ENCODE peak calls at places on chromosomes 13 and 19, in six cellular contexts. N is HCT116, Y is mammary epithelial cell, R is colonic mucosa, F is astrocyte, X is fibroblast of lung. L is an unnamed sample. For H3K9me3, the result is how much of the 10 kb centered on the place peaks cover.

GRCh38 chr19:51460164-51460992 is 2.1 kb upstream of the SIGLEC8 start:
- DNase-seq in N (no peak), Y (no peak), R (no peak), F (no peak), X (no peak), L (peak)

GRCh38 chr19:49335071-49335783 is at the start of gene CD37:
- DNase-seq in N (no peak), Y (no peak), R (peak), F (no peak), X (no peak), L (peak)

GRCh38 chr13:46526763-46527162 is 26.2 kb upstream of the LRCH1 start:
- DNase-seq in N (no peak), Y (no peak), R (no peak), F (no peak), X (no peak), L (no peak)

GRCh38 chr13:40355126-40355719 is 311.2 kb downstream of the FOXO1 start:
- DNase-seq in N (no peak), Y (no peak), R (no peak), F (no peak), X (no peak), L (peak)

GRCh38 chr13:110713642-110713952 is at the start of gene ING1:
- DNase-seq in N (no peak), Y (no peak), R (no peak), F (no peak), X (no peak), L (no peak)

GRCh38 chr13:102286326-102286725 is 115.5 kb downstream of the FGF14 start:
- DNase-seq in N (no peak), Y (peak), R (no peak), F (peak), X (peak), L (no peak)

GRCh38 chr19:29887498-29887897 is 54.5 kb upstream of the URI1 start:
- DNase-seq in N (no peak), Y (no peak), R (no peak), F (no peak), X (no peak), L (no peak)

GRCh38 chr19:18700501-18701249 is 17.2 kb downstream of the CRTC1 start:
- DNase-seq in N (no peak), Y (peak), R (peak), F (peak), X (peak), L (peak)

GRCh38 chr19:12800873-12801465 is 631 bp downstream of the PRDX2 start:
- DNase-seq in N (no peak), Y (no peak), R (peak), F (no peak), X (no peak), L (peak)

GRCh38 chr19:46271488-46272197 is 25.2 kb upstream of the HIF3A start:
- DNase-seq in N (no peak), Y (peak), R (no peak), F (peak), X (no peak), L (no peak)

GRCh38 chr19:50553134-50553703 is 15.0 kb downstream of the LRRC4B start:
- DNase-seq in N (no peak), Y (no peak), R (no peak), F (no peak), X (no peak), L (peak)

GRCh38 chr13:36885901-36886300 is 34.1 kb downstream of the SMAD9 start:
- DNase-seq in N (no peak), Y (no peak), R (no peak), F (no peak), X (no peak), L (no peak)

GRCh38 chr13:48501705-48502104 is 31.2 kb downstream of the RCBTB2 start:
- DNase-seq in N (no peak), Y (peak), R (no peak), F (no peak), X (no peak), L (no peak)

GRCh38 chr19:9155591-9155990 is 15.4 kb downstream of the ZNF317 start:
- DNase-seq in N (no peak), Y (no peak), R (no peak), F (no peak), X (no peak), L (no peak)

GRCh38 chr13:97226788-97227627 is 4.9 kb downstream of the MBNL2 start:
- DNase-seq in N (no peak), Y (no peak), R (peak), F (no peak), X (no peak), L (peak)

GRCh38 chr13:32031025-32031814 is at the start of gene FRY:
- DNase-seq in N (peak), Y (peak), R (peak), F (peak), X (peak), L (peak)

GRCh38 chr19:49556412-49557398 is 23.7 kb downstream of the NOSIP start:
- DNase-seq in N (no peak), Y (no peak), R (no peak), F (no peak), X (no peak), L (peak)

GRCh38 chr19:38877781-38878574 is at the start of gene RINL:
- DNase-seq in N (no peak), Y (no peak), R (peak), F (no peak), X (no peak), L (peak)

GRCh38 chr19:17944301-17944700 is 11.5 kb downstream of the CCDC124 start:
- DNase-seq in N (no peak), Y (peak), R (no peak), F (peak), X (peak), L (no peak)

GRCh38 chr19:52343548-52343947 is 7.5 kb downstream of the ZNF610 start:
- DNase-seq in N (peak), Y (no peak), R (peak), F (peak), X (peak), L (peak)

GRCh38 chr19:15418588-15419412 is at the start of gene AKAP8L:
- DNase-seq in N (peak), Y (peak), R (peak), F (peak), X (peak), L (peak)
- TF ChIP-seq CTCF in N (peak), Y (peak), R (peak), F (peak), X (peak), L (peak)

DNA sequence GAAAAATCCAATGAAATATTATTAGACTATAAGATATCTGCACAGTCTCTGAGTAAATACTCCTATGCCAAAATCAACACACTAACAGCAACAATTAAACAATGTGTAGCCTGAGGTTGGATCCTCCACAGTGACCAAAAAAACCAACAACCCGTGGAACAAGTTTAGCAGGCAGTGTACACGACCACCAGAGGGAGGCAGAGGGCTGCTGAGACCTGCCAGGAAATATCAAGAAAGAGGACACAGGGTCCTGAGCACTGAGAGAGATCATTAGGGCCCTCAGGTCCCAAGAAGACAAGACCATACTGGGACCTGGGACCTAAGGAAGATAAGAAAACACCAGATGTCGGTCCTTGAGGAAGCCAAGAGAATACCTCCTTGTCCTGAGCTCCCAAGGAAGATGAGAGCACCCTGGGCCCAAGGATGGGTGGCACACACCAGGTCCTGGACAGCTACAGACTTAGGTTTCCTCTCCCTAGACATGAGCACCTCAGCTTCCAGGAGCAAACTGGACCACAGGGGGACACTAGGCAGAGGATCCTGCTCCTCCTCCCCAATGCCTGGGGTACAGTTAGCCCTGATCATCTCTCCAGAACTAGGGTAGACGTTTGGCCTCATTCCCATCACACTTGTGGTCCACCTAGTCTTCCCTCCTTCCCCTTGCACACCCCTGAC is 822 bp upstream of the ZNF274 start:
- DNase-seq in N (no peak), Y (peak), R (peak), F (no peak), X (peak), L (peak)
- H3K9me3 ChIP-seq in N (under half), Y (half or more), R (under half), F (half or more), X (under half), L (half or more)

GRCh38 chr19:976476-976875 is 7.7 kb upstream of the WDR18 start:
- DNase-seq in N (no peak), Y (no peak), R (no peak), F (no peak), X (no peak), L (no peak)

GRCh38 chr19:980133-980998 is 3.8 kb upstream of the WDR18 start:
- DNase-seq in N (no peak), Y (no peak), R (no peak), F (no peak), X (no peak), L (peak)

GRCh38 chr19:977058-977464 is 7.1 kb upstream of the WDR18 start:
- DNase-seq in N (no peak), Y (no peak), R (no peak), F (no peak), X (no peak), L (no peak)

GRCh38 chr19:982567-983170 is 1.5 kb upstream of the WDR18 start:
- DNase-seq in N (no peak), Y (peak), R (peak), F (no peak), X (peak), L (peak)

DNA sequence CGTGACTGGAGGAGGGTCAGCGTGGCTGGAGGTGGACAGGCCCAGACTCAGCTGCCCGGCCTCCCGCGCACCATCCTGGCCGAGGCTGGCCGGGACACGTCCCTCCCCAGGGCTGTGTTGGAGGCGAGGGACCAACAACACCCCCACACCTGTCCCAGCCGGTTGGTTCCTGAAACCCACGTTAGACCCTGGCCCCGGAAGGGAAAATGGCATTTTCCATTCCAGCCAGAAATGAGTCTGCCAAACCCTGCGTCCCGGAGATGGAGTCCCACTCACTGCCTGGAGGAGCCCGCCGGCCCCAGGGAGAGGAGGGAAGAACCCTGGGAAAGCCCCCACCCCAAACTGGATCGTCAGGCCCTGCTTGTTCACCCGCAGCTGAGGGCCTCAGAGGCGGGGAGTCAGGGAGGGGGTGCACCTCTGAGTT is 4.8 kb upstream of the WDR18 start:
- DNase-seq in N (no peak), Y (no peak), R (no peak), F (no peak), X (no peak), L (no peak)
- H3K9ac ChIP-seq in N (no peak), Y (no peak), R (no peak), F (no peak), X (no peak), L (no peak)

GRCh38 chr13:113040031-113040430 is 65.6 kb upstream of the F7 start:
- DNase-seq in N (no peak), Y (no peak), R (no peak), F (no peak), X (no peak), L (no peak)

GRCh38 chr13:113041293-113041690 is 64.3 kb upstream of the F7 start:
- DNase-seq in N (no peak), Y (no peak), R (no peak), F (no peak), X (no peak), L (no peak)

GRCh38 chr13:113041821-113042335 is 63.7 kb upstream of the F7 start:
- DNase-seq in N (no peak), Y (no peak), R (no peak), F (no peak), X (no peak), L (no peak)

GRCh38 chr13:113042456-113042855 is 63.1 kb upstream of the F7 start:
- DNase-seq in N (no peak), Y (no peak), R (no peak), F (no peak), X (no peak), L (no peak)

DNA sequence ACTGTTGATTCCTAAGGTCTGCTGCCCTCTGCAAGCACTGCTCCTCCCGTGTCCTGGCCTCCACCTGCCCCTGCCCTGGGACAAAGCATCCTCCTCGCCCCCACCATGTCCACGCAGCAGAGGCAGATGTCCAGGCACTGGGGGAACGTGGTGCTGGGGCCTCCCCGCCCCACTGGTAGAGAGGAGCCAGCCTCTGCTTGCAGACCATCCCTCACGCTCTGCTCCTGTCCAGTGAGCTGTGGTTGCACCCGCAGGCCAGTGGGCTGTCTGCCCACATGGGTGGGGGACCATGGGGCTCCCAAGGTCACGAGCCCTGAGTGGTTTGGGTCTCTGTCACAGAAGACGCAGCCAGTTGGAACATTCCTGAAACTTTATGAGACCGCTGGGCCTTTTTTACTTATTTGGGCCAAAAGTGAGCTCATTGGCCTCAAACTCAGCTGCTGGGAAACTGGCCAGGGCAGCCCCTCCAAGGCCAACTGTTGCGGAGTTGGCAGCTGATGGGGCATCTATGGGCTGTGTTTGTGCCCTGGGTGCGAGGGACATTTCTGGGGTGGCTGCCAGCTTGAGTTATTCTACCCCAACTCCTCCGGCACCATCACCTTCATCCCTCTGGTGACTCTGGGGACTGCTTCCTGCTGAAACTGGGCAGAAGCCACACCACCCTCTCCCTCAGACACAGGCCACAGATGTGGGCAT is 64.8 kb upstream of the F7 start:
- DNase-seq in N (no peak), Y (no peak), R (no peak), F (no peak), X (no peak), L (no peak)
- TF ChIP-seq CTCF in N (no peak), Y (no peak), R (no peak), F (no peak), X (no peak), L (no peak)

GRCh38 chr19:40078377-40078776 is 12.4 kb downstream of the ZNF780A start:
- DNase-seq in N (no peak), Y (no peak), R (no peak), F (no peak), X (no peak), L (no peak)
- H3K9me3 ChIP-seq in N (under half), Y (under half), R (under half), F (under half), X (under half), L (half or more)

DNA sequence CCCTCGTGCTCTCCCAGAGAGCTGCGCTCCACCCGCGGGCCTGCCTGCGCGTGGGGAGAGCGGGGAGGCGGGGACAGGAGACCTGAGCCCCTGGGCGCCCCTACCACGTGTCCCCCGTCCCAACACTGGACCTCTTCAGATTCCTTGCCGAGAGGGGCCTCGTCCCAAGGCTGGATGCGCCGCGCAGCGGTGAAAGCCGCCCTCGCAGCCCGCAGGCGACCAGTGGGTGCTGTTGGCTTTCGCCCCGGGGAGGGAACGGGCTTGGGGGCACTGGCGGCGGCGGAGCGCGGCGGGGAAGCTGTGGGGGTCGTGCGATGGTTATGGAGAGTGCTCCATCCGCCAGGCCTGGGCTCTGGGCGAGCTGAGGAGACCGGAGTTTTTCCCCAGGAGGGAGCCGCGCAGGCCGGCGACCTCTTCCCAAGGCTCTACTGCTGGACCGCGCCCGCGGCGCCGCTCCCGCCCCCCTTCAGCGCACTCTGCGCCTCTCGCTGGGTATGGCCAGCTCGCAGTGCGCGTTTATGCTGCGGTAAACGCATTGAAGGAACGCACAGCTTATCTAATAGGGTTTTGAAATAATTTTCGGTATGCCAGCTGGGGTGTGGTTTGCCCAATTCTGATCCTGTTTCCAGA is 17.2 kb upstream of the RNF17 start:
- DNase-seq in N (no peak), Y (peak), R (no peak), F (no peak), X (no peak), L (peak)
- H3K9ac ChIP-seq in N (no peak), Y (no peak), R (no peak), F (no peak), X (no peak), L (no peak)

GRCh38 chr19:1252818-1253513 is 4.6 kb downstream of the MIDN start:
- DNase-seq in N (no peak), Y (peak), R (peak), F (peak), X (peak), L (peak)
- TF ChIP-seq CTCF in N (no peak), Y (no peak), R (no peak), F (no peak), X (no peak), L (no peak)

GRCh38 chr19:58052256-58052655 is 6.8 kb upstream of the ZNF135 start:
- DNase-seq in N (no peak), Y (no peak), R (no peak), F (no peak), X (no peak), L (no peak)
- H3K9me3 ChIP-seq in N (under half), Y (under half), R (under half), F (under half), X (under half), L (under half)

DNA sequence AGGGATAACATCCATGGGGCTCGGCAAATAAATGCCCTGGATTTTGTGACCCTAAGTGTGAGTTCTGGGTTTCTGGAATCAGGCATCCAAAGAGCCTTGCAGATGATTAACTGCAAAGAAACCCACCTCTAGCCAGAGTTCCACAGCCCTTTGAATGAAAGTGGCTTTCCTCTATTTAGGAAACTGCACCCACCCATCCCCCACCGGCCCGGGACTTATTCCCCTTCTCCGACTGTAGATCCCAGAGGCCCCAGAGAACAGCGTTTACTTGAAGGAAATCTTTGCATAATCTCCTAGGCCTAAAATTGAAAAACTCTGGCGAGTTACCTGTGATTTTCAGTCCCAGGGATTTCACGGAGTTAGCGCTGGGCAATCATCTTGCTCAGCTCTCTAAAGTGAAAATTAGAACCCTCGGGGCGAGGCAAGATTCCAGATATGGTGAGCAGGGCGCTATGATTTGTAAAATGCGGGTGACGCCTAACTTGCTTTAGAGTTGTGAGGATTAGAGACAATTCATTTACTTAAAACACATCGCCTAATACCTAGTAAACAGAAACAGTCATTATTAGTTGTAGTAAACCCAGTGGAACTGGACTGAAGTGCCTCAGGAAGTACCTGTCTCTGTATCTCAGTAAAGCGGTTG is 9.4 kb downstream of the URAD start:
- DNase-seq in N (no peak), Y (no peak), R (peak), F (no peak), X (no peak), L (peak)
- H3K9ac ChIP-seq in N (no peak), Y (no peak), R (peak), F (no peak), X (no peak), L (no peak)

GRCh38 chr13:41848435-41849255 is 112.3 kb downstream of the VWA8 start:
- DNase-seq in N (no peak), Y (peak), R (no peak), F (peak), X (peak), L (peak)
- TF ChIP-seq CTCF in N (no peak), Y (no peak), R (no peak), F (peak), X (peak), L (peak)